ENCODE peak calls at places on chromosomes 2 and 18, in nine cellular contexts. One of them, this sample, is unnamed.
A peak's percentile ranks its signal among the peaks of the same experiment; 100 is the strongest.

GRCh38 chr2:145066151-145066661 is 546.3 kb upstream of the ZEB2 start:
- DNase-seq in IMR-90: peak; percentile 5
- DNase-seq in A549: no peak
- DNase-seq in heart left ventricle: peak; percentile 34
- DNase-seq in endothelial cell of umbilical vein: no peak
- DNase-seq in prostate gland: no peak
- DNase-seq in uterus: peak; percentile 15
- DNase-seq in tibial nerve: no peak
- DNase-seq in Peyer's patch: no peak
- DNase-seq in this sample: no peak

GRCh38 chr18:22221350-22221749 is 52.0 kb downstream of the GATA6 start:
- DNase-seq in IMR-90: no peak
- DNase-seq in A549: no peak
- DNase-seq in heart left ventricle: no peak
- DNase-seq in endothelial cell of umbilical vein: no peak
- DNase-seq in prostate gland: no peak
- DNase-seq in uterus: no peak
- DNase-seq in tibial nerve: no peak
- DNase-seq in Peyer's patch: no peak
- DNase-seq in this sample: no peak

GRCh38 chr2:45793564-45793963 is 142.1 kb downstream of the PRKCE start:
- DNase-seq in IMR-90: no peak
- DNase-seq in A549: no peak
- DNase-seq in heart left ventricle: no peak
- DNase-seq in endothelial cell of umbilical vein: peak; percentile 55
- DNase-seq in prostate gland: no peak
- DNase-seq in uterus: no peak
- DNase-seq in tibial nerve: no peak
- DNase-seq in Peyer's patch: no peak
- DNase-seq in this sample: no peak

GRCh38 chr2:214277880-214278279 is 133.0 kb upstream of the VWC2L start:
- DNase-seq in IMR-90: no peak
- DNase-seq in A549: no peak
- DNase-seq in heart left ventricle: no peak
- DNase-seq in endothelial cell of umbilical vein: no peak
- DNase-seq in prostate gland: no peak
- DNase-seq in uterus: no peak
- DNase-seq in tibial nerve: no peak
- DNase-seq in Peyer's patch: no peak
- DNase-seq in this sample: no peak

GRCh38 chr18:75854174-75854573 is 426.7 kb upstream of the SMIM21 start:
- DNase-seq in IMR-90: no peak
- DNase-seq in A549: peak; percentile 5
- DNase-seq in heart left ventricle: no peak
- DNase-seq in endothelial cell of umbilical vein: no peak
- DNase-seq in prostate gland: no peak
- DNase-seq in uterus: no peak
- DNase-seq in tibial nerve: no peak
- DNase-seq in Peyer's patch: no peak
- DNase-seq in this sample: no peak

GRCh38 chr2:133607679-133608078 is 39.4 kb upstream of the NCKAP5 start:
- DNase-seq in IMR-90: peak; percentile 95
- DNase-seq in A549: no peak
- DNase-seq in heart left ventricle: no peak
- DNase-seq in endothelial cell of umbilical vein: peak; percentile 75
- DNase-seq in prostate gland: no peak
- DNase-seq in uterus: no peak
- DNase-seq in tibial nerve: no peak
- DNase-seq in Peyer's patch: no peak
- DNase-seq in this sample: no peak

GRCh38 chr2:9972621-9973445 is 21.3 kb downstream of the GRHL1 start:
- DNase-seq in IMR-90: peak; percentile 74
- DNase-seq in A549: no peak
- DNase-seq in heart left ventricle: no peak
- DNase-seq in endothelial cell of umbilical vein: peak; percentile 28
- DNase-seq in prostate gland: no peak
- DNase-seq in uterus: no peak
- DNase-seq in tibial nerve: no peak
- DNase-seq in Peyer's patch: no peak
- DNase-seq in this sample: no peak

GRCh38 chr2:239910851-239911629 is 114.1 kb downstream of the NDUFA10 start:
- DNase-seq in IMR-90: no peak
- DNase-seq in A549: no peak
- DNase-seq in heart left ventricle: peak; percentile 65
- DNase-seq in endothelial cell of umbilical vein: no peak
- DNase-seq in prostate gland: no peak
- DNase-seq in uterus: no peak
- DNase-seq in tibial nerve: no peak
- DNase-seq in Peyer's patch: peak; percentile 41
- DNase-seq in this sample: no peak

GRCh38 chr2:215423234-215423633 is 12.6 kb downstream of the FN1 start:
- DNase-seq in IMR-90: no peak
- DNase-seq in A549: no peak
- DNase-seq in heart left ventricle: no peak
- DNase-seq in endothelial cell of umbilical vein: peak; percentile 80
- DNase-seq in prostate gland: peak; percentile 28
- DNase-seq in uterus: no peak
- DNase-seq in tibial nerve: no peak
- DNase-seq in Peyer's patch: no peak
- DNase-seq in this sample: no peak

GRCh38 chr2:10297950-10298349 is 4.8 kb upstream of the HPCAL1 start:
- DNase-seq in IMR-90: peak; percentile 97
- DNase-seq in A549: peak; percentile 77
- DNase-seq in heart left ventricle: peak; percentile 55
- DNase-seq in endothelial cell of umbilical vein: peak; percentile 78
- DNase-seq in prostate gland: no peak
- DNase-seq in uterus: peak; percentile 82
- DNase-seq in tibial nerve: no peak
- DNase-seq in Peyer's patch: no peak
- DNase-seq in this sample: peak; percentile 57

GRCh38 chr2:155203187-155203586 is 504.7 kb downstream of the KCNJ3 start:
- DNase-seq in IMR-90: no peak
- DNase-seq in A549: no peak
- DNase-seq in heart left ventricle: no peak
- DNase-seq in endothelial cell of umbilical vein: no peak
- DNase-seq in prostate gland: no peak
- DNase-seq in uterus: no peak
- DNase-seq in tibial nerve: no peak
- DNase-seq in Peyer's patch: no peak
- DNase-seq in this sample: no peak

GRCh38 chr2:70009776-70010175 is 48.3 kb upstream of the ASPRV1 start:
- DNase-seq in IMR-90: no peak
- DNase-seq in A549: no peak
- DNase-seq in heart left ventricle: no peak
- DNase-seq in endothelial cell of umbilical vein: no peak
- DNase-seq in prostate gland: no peak
- DNase-seq in uterus: no peak
- DNase-seq in tibial nerve: no peak
- DNase-seq in Peyer's patch: peak; percentile 82
- DNase-seq in this sample: no peak

GRCh38 chr2:30509716-30510115 is 62.7 kb downstream of the LCLAT1 start:
- DNase-seq in IMR-90: no peak
- DNase-seq in A549: no peak
- DNase-seq in heart left ventricle: no peak
- DNase-seq in endothelial cell of umbilical vein: no peak
- DNase-seq in prostate gland: peak; percentile 64
- DNase-seq in uterus: no peak
- DNase-seq in tibial nerve: no peak
- DNase-seq in Peyer's patch: no peak
- DNase-seq in this sample: no peak

GRCh38 chr2:135960598-135961551 is 24.6 kb downstream of the DARS1 start:
- DNase-seq in IMR-90: peak; percentile 80
- DNase-seq in A549: no peak
- DNase-seq in heart left ventricle: no peak
- DNase-seq in endothelial cell of umbilical vein: peak; percentile 69
- DNase-seq in prostate gland: peak; percentile 25
- DNase-seq in uterus: no peak
- DNase-seq in tibial nerve: no peak
- DNase-seq in Peyer's patch: no peak
- DNase-seq in this sample: no peak

GRCh38 chr2:167140767-167141166 is 252.5 kb downstream of the XIRP2 start:
- DNase-seq in IMR-90: peak; percentile 100
- DNase-seq in A549: no peak
- DNase-seq in heart left ventricle: peak; percentile 26
- DNase-seq in endothelial cell of umbilical vein: peak; percentile 86
- DNase-seq in prostate gland: no peak
- DNase-seq in uterus: no peak
- DNase-seq in tibial nerve: no peak
- DNase-seq in Peyer's patch: no peak
- DNase-seq in this sample: peak; percentile 65

GRCh38 chr18:31041346-31042067 is 1.0 kb downstream of the DSC3 start:
- DNase-seq in IMR-90: no peak
- DNase-seq in A549: no peak
- DNase-seq in heart left ventricle: no peak
- DNase-seq in endothelial cell of umbilical vein: peak; percentile 3
- DNase-seq in prostate gland: peak; percentile 14
- DNase-seq in uterus: no peak
- DNase-seq in tibial nerve: no peak
- DNase-seq in Peyer's patch: peak; percentile 48
- DNase-seq in this sample: no peak

GRCh38 chr18:74115046-74115445 is 32.6 kb downstream of the FBXO15 start:
- DNase-seq in IMR-90: peak; percentile 88
- DNase-seq in A549: no peak
- DNase-seq in heart left ventricle: no peak
- DNase-seq in endothelial cell of umbilical vein: no peak
- DNase-seq in prostate gland: no peak
- DNase-seq in uterus: no peak
- DNase-seq in tibial nerve: no peak
- DNase-seq in Peyer's patch: no peak
- DNase-seq in this sample: no peak

GRCh38 chr2:9808334-9809063 is 34.8 kb upstream of the TAF1B start:
- DNase-seq in IMR-90: no peak
- DNase-seq in A549: no peak
- DNase-seq in heart left ventricle: no peak
- DNase-seq in endothelial cell of umbilical vein: no peak
- DNase-seq in prostate gland: no peak
- DNase-seq in uterus: no peak
- DNase-seq in tibial nerve: no peak
- DNase-seq in Peyer's patch: no peak
- DNase-seq in this sample: no peak

GRCh38 chr2:215161301-215161829 is 22.9 kb upstream of the ABCA12 start:
- DNase-seq in IMR-90: no peak
- DNase-seq in A549: no peak
- DNase-seq in heart left ventricle: no peak
- DNase-seq in endothelial cell of umbilical vein: no peak
- DNase-seq in prostate gland: no peak
- DNase-seq in uterus: no peak
- DNase-seq in tibial nerve: no peak
- DNase-seq in Peyer's patch: no peak
- DNase-seq in this sample: no peak

GRCh38 chr2:65475000-65475399 is 42.6 kb upstream of the SPRED2 start:
- DNase-seq in IMR-90: no peak
- DNase-seq in A549: no peak
- DNase-seq in heart left ventricle: no peak
- DNase-seq in endothelial cell of umbilical vein: no peak
- DNase-seq in prostate gland: no peak
- DNase-seq in uterus: no peak
- DNase-seq in tibial nerve: no peak
- DNase-seq in Peyer's patch: no peak
- DNase-seq in this sample: no peak
- TF ChIP-seq POLR2A in IMR-90: no peak
- TF ChIP-seq POLR2A in A549: no peak
- TF ChIP-seq POLR2A in heart left ventricle: no peak
- TF ChIP-seq POLR2A in endothelial cell of umbilical vein: no peak
- TF ChIP-seq POLR2A in prostate gland: no peak
- TF ChIP-seq POLR2A in uterus: no peak
- TF ChIP-seq POLR2A in tibial nerve: no peak
- TF ChIP-seq POLR2A in Peyer's patch: no peak
- TF ChIP-seq POLR2A in this sample: no peak

GRCh38 chr2:161677634-161678033 is 53.4 kb downstream of the SLC4A10 start:
- DNase-seq in IMR-90: no peak
- DNase-seq in A549: no peak
- DNase-seq in heart left ventricle: no peak
- DNase-seq in endothelial cell of umbilical vein: no peak
- DNase-seq in prostate gland: no peak
- DNase-seq in uterus: no peak
- DNase-seq in tibial nerve: no peak
- DNase-seq in Peyer's patch: no peak
- DNase-seq in this sample: no peak
- H3K4me1 ChIP-seq in IMR-90: no peaks in the 10 kb centered on the region
- H3K4me1 ChIP-seq in A549: no peaks in the 10 kb centered on the region
- H3K4me1 ChIP-seq in heart left ventricle: no peaks in the 10 kb centered on the region
- H3K4me1 ChIP-seq in endothelial cell of umbilical vein: no peaks in the 10 kb centered on the region
- H3K4me1 ChIP-seq in prostate gland: no peaks in the 10 kb centered on the region
- H3K4me1 ChIP-seq in uterus: no peaks in the 10 kb centered on the region
- H3K4me1 ChIP-seq in tibial nerve: no peaks in the 10 kb centered on the region
- H3K4me1 ChIP-seq in Peyer's patch: no peaks in the 10 kb centered on the region
- H3K4me1 ChIP-seq in this sample: no peaks in the 10 kb centered on the region

GRCh38 chr2:84918430-84918829 is 13.0 kb downstream of the TMSB10 start:
- DNase-seq in IMR-90: no peak
- DNase-seq in A549: no peak
- DNase-seq in heart left ventricle: no peak
- DNase-seq in endothelial cell of umbilical vein: no peak
- DNase-seq in prostate gland: no peak
- DNase-seq in uterus: no peak
- DNase-seq in tibial nerve: no peak
- DNase-seq in Peyer's patch: no peak
- DNase-seq in this sample: no peak
- H3K4me3 ChIP-seq in IMR-90: no peak overlapping the region
- H3K4me3 ChIP-seq in A549: no peak overlapping the region
- H3K4me3 ChIP-seq in heart left ventricle: no peak overlapping the region
- H3K4me3 ChIP-seq in endothelial cell of umbilical vein: no peak overlapping the region
- H3K4me3 ChIP-seq in prostate gland: no peak overlapping the region
- H3K4me3 ChIP-seq in uterus: no peak overlapping the region
- H3K4me3 ChIP-seq in tibial nerve: no peak overlapping the region
- H3K4me3 ChIP-seq in Peyer's patch: no peak overlapping the region
- H3K4me3 ChIP-seq in this sample: no peak overlapping the region

GRCh38 chr2:95122197-95122551 is 566 bp upstream of the MRPS5 start:
- DNase-seq in IMR-90: no peak
- DNase-seq in A549: no peak
- DNase-seq in heart left ventricle: no peak
- DNase-seq in endothelial cell of umbilical vein: no peak
- DNase-seq in prostate gland: no peak
- DNase-seq in uterus: no peak
- DNase-seq in tibial nerve: no peak
- DNase-seq in Peyer's patch: no peak
- DNase-seq in this sample: no peak

GRCh38 chr2:95121150-95121494 is 486 bp downstream of the MRPS5 start:
- DNase-seq in IMR-90: peak; percentile 17
- DNase-seq in A549: no peak
- DNase-seq in heart left ventricle: no peak
- DNase-seq in endothelial cell of umbilical vein: peak; percentile 41
- DNase-seq in prostate gland: no peak
- DNase-seq in uterus: peak; percentile 15
- DNase-seq in tibial nerve: no peak
- DNase-seq in Peyer's patch: no peak
- DNase-seq in this sample: no peak

DNA sequence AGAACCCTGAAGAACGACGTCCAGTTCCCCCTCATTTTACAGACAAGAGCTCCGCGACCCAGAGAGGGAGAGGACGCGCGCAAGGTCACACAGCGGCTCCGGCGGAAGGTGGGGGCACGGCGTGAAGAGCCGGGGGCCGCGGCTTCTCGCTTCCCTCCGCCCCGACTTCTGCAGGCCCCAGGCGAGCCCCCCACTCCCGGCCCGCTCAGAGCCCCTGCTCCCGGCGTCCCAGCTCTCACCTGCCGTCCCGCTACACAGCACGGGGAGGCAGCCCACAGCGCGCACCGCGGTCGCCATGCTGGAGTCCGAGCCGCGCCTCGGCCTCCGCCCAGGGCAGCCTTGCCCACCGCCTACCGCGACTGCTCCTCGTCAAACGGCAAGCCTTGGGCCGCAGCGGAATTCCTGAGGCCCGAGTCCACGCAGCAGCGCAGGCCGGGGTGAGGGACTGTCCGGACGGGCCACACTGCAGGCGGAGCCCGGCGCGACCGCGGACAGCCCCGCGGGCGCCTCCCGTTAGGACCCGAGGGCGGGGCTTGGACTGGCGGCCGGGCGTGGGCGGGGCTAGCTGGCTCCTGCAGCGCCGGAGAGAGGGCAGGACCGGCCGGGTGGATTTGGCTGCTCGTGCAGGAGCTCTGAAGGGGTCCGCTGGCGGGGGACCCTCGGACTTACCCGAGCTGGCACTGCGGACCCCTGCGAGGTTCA is at the start of gene MRPS5:
- DNase-seq in IMR-90: peak; percentile 50
- DNase-seq in A549: peak; percentile 81
- DNase-seq in heart left ventricle: peak; percentile 91
- DNase-seq in endothelial cell of umbilical vein: peak; percentile 74
- DNase-seq in prostate gland: peak; percentile 78
- DNase-seq in uterus: peak; percentile 75
- DNase-seq in tibial nerve: peak; percentile 73
- DNase-seq in Peyer's patch: peak; percentile 92
- DNase-seq in this sample: peak; percentile 60
- TF ChIP-seq POLR2A in IMR-90: peak; percentile 58
- TF ChIP-seq POLR2A in A549: peak; percentile 74
- TF ChIP-seq POLR2A in heart left ventricle: peak; percentile 86
- TF ChIP-seq POLR2A in endothelial cell of umbilical vein: peak; percentile 52
- TF ChIP-seq POLR2A in prostate gland: peak; percentile 77
- TF ChIP-seq POLR2A in uterus: peak; percentile 65
- TF ChIP-seq POLR2A in tibial nerve: peak; percentile 35
- TF ChIP-seq POLR2A in Peyer's patch: peak; percentile 57
- TF ChIP-seq POLR2A in this sample: peak; percentile 77